ENCODE peak calls at places on chromosomes 2 and 18, in five cellular contexts. L is neuronal stem cell, N is testis, Z is stomach, V is psoas muscle. M is an unnamed sample. For H3K27me3 and H3K9me3, the result is how much of the 10 kb centered on the place peaks cover.

GRCh38 chr2:202361133-202361532 is 15.0 kb upstream of the BMPR2 start:
- DNase-seq in L (no peak), N (no peak), Z (no peak), V (no peak), M (no peak)

GRCh38 chr18:13614701-13615288 is 111.6 kb downstream of the FAM210A start:
- DNase-seq in L (no peak), N (no peak), Z (no peak), V (peak), M (no peak)

GRCh38 chr18:26803643-26804042 is 61.9 kb downstream of the AQP4 start:
- DNase-seq in L (no peak), N (no peak), Z (no peak), V (no peak), M (no peak)

GRCh38 chr2:46073540-46074018 is 223.6 kb upstream of the EPAS1 start:
- DNase-seq in L (no peak), N (no peak), Z (no peak), V (no peak), M (peak)

GRCh38 chr2:138942466-138942865 is 162.3 kb upstream of the NXPH2 start:
- DNase-seq in L (no peak), N (no peak), Z (no peak), V (no peak), M (no peak)

GRCh38 chr2:71863338-71863737 is 284.3 kb downstream of the CYP26B1 start:
- DNase-seq in L (no peak), N (peak), Z (no peak), V (no peak), M (no peak)

GRCh38 chr2:54013996-54014395 is 43.2 kb upstream of the PSME4 start:
- DNase-seq in L (no peak), N (no peak), Z (no peak), V (no peak), M (no peak)

GRCh38 chr2:160075171-160075570 is 12.8 kb upstream of the PLA2R1 start:
- DNase-seq in L (no peak), N (no peak), Z (peak), V (peak), M (no peak)

GRCh38 chr18:10193446-10193845 is 261.0 kb upstream of the APCDD1 start:
- DNase-seq in L (no peak), N (no peak), Z (no peak), V (no peak), M (no peak)

GRCh38 chr18:195651-196050 is 37.3 kb downstream of the USP14 start:
- DNase-seq in L (no peak), N (no peak), Z (no peak), V (no peak), M (no peak)

GRCh38 chr18:67730884-67731283 is 214.4 kb upstream of the DSEL start:
- DNase-seq in L (no peak), N (no peak), Z (no peak), V (no peak), M (no peak)

GRCh38 chr2:95018301-95018700 is 7.2 kb upstream of the MAL start:
- DNase-seq in L (no peak), N (no peak), Z (no peak), V (no peak), M (no peak)

GRCh38 chr2:95020275-95021014 is 5.1 kb upstream of the MAL start:
- DNase-seq in L (no peak), N (no peak), Z (no peak), V (no peak), M (no peak)

GRCh38 chr2:95021015-95021399 is 4.5 kb upstream of the MAL start:
- DNase-seq in L (no peak), N (no peak), Z (no peak), V (no peak), M (no peak)

GRCh38 chr2:95018861-95019550 is 6.5 kb upstream of the MAL start:
- DNase-seq in L (no peak), N (no peak), Z (no peak), V (no peak), M (no peak)

GRCh38 chr2:95019572-95019971 is 5.9 kb upstream of the MAL start:
- DNase-seq in L (no peak), N (no peak), Z (no peak), V (no peak), M (no peak)
- H3K27me3 ChIP-seq in L (half or more), N (under half), Z (under half), V (under half), M (under half)

DNA sequence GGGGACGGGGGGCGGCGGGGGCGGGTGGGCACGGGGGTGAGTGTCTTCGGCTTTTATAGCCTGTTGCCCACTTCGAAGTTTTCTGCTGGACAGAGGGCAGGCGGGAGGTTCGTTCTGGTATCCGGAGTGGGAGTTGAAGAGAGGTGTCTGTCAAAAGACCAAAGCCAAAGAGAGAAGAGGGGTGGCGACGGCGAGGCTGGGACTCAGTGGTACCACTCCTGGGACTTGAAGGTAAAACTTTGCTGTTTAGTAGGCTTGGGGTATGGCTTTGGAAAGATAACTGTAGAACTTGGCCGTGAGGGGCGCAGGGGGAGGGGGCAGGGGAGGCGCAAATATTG is 215.8 kb upstream of the DTNA start:
- DNase-seq in L (no peak), N (peak), Z (no peak), V (peak), M (no peak)
- H3K4me3 ChIP-seq in L (peak), N (peak), Z (peak), V (peak), M (no peak)

DNA sequence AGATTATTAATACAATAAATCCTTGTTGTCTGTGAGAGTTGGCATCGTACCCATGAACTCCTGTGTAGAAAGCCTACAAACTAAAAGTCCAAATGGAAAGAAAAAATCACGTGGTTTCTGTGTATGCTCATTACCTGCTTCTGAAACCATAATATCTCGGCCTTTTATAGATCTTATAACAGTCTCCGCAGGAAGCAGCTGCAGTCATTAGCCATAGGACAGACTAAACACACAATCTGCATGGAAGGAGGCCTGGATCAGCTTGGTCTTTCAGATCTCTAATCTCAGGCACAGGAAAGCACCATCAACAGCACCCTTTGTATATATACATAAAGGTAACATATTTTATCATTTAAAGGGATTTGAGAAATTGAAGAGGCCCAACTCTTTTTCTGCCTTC is 508.9 kb upstream of the TCF4 start:
- DNase-seq in L (no peak), N (no peak), Z (no peak), V (no peak), M (no peak)
- H3K9me3 ChIP-seq in L (under half), N (under half), Z (under half), V (under half), M (under half)

GRCh38 chr2:88195247-88195646 is 25.1 kb downstream of the THNSL2 start:
- DNase-seq in L (no peak), N (no peak), Z (no peak), V (no peak), M (no peak)
- H3K27me3 ChIP-seq in L (under half), N (under half), Z (under half), V (under half), M (under half)

GRCh38 chr2:10904455-10904854 is 7.3 kb upstream of the KCNF1 start:
- DNase-seq in L (no peak), N (no peak), Z (no peak), V (no peak), M (no peak)
- H3K4me3 ChIP-seq in L (no peak), N (no peak), Z (no peak), V (no peak), M (no peak)

DNA sequence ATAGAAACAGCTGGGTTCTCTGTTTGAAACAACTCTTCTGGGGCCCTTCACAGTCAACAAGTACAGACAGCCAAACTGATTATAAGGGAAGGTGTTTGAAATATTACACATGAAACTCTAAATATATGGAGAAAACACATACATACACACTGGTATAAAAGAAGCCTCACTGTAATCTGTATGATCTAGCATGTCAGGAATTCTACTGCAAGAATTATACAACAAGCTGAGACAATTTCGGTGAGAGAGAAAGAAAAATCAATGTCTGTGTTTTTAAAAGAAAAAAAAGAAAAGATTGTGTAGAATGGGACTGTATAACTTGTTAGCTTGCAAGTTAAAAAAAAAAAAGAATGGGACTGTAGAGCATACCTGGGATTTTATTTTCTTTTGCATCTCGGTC is 26.3 kb downstream of the IRS1 start:
- DNase-seq in L (no peak), N (no peak), Z (no peak), V (no peak), M (no peak)
- H3K9me3 ChIP-seq in L (under half), N (under half), Z (under half), V (under half), M (under half)

GRCh38 chr2:66575625-66576371 is 140.9 kb downstream of the MEIS1 start:
- DNase-seq in L (peak), N (peak), Z (no peak), V (peak), M (peak)

GRCh38 chr2:66571873-66572272 is 136.9 kb downstream of the MEIS1 start:
- DNase-seq in L (no peak), N (no peak), Z (no peak), V (no peak), M (no peak)

GRCh38 chr2:66574701-66575624 is 140.0 kb downstream of the MEIS1 start:
- DNase-seq in L (peak), N (peak), Z (no peak), V (peak), M (peak)

GRCh38 chr2:66573412-66573811 is 138.5 kb downstream of the MEIS1 start:
- DNase-seq in L (no peak), N (no peak), Z (no peak), V (no peak), M (no peak)

DNA sequence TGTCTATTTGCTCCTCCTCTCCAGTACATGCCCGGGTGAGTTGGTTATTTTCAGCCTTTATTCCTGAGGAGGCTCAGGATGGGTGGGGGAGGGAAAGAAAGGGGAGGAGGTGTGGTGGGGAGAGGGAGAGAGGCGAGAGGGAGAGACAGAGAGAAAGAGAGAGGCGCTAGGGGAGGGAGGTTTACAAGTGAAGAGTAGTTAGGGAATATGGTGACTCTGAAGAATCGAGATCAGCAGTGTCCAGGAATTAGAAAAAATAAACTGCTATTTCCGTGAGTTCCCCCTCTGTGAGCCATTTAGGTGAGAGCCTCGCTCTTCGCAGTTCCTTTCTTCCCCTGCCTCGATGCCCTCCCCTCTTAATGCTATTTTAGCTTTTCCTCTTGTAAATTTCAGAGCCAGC is 138.9 kb downstream of the MEIS1 start:
- DNase-seq in L (no peak), N (no peak), Z (no peak), V (no peak), M (peak)
- H3K27me3 ChIP-seq in L (under half), N (under half), Z (under half), V (half or more), M (under half)

GRCh38 chr2:10297950-10298349 is 4.8 kb upstream of the HPCAL1 start:
- DNase-seq in L (no peak), N (no peak), Z (peak), V (peak), M (peak)
- H3K4me3 ChIP-seq in L (no peak), N (no peak), Z (no peak), V (no peak), M (no peak)